ENCODE peak calls at places on chromosomes 7 and 10, in six cellular contexts. A is left ventricle myocardium inferior; V is foreskin keratinocyte; O is Peyer's patch; I is CD8-positive, alpha-beta memory T cell; F is CD8-positive, alpha-beta T cell. B is an unnamed sample.

GRCh38 chr10:121195524-121195910 is 344.4 kb downstream of the WDR11 start:
- DNase-seq in V (no peak), I (no peak), F (no peak), O (no peak), A (no peak), B (no peak)

GRCh38 chr10:68561804-68562649 is 1.9 kb downstream of the TET1 start:
- DNase-seq in I (no peak), O (no peak), F (no peak), V (no peak), A (no peak), B (peak; percentile 55)

GRCh38 chr7:143892527-143893300 is 9.3 kb downstream of the TCAF1 start:
- DNase-seq in A (no peak), I (no peak), O (no peak), F (no peak), V (peak; percentile 30), B (no peak)

GRCh38 chr7:127955051-127955531 is 76.1 kb downstream of the LRRC4 start:
- DNase-seq in A (no peak), O (no peak), V (no peak), F (no peak), I (no peak), B (no peak)

GRCh38 chr10:116385994-116386809 is 41.4 kb upstream of the PNLIPRP3 start:
- DNase-seq in O (no peak), I (no peak), F (no peak), V (peak; percentile 19), A (no peak), B (no peak)

GRCh38 chr10:3091921-3092320 is 24.6 kb downstream of the PFKP start:
- DNase-seq in F (no peak), O (no peak), V (no peak), A (no peak), I (no peak), B (no peak)

GRCh38 chr7:46603296-46603701 is 682.2 kb upstream of the IGFBP3 start:
- DNase-seq in V (no peak), F (no peak), I (no peak), A (no peak), O (no peak), B (no peak)

GRCh38 chr7:116689787-116690186 is 17.8 kb downstream of the MET start:
- DNase-seq in F (no peak), A (no peak), O (no peak), I (no peak), V (peak; percentile 89), B (no peak)

GRCh38 chr7:155914341-155914740 is 102.1 kb upstream of the SHH start:
- DNase-seq in I (no peak), V (no peak), A (no peak), O (no peak), F (no peak), B (no peak)

GRCh38 chr7:87231715-87232114 is 12.2 kb upstream of the TMEM243 start:
- DNase-seq in V (no peak), A (no peak), O (no peak), I (no peak), F (no peak), B (no peak)

GRCh38 chr10:104049497-104050250 is 36.0 kb downstream of the COL17A1 start:
- DNase-seq in V (peak; percentile 72), I (no peak), O (peak; percentile 59), A (no peak), F (no peak), B (no peak)

DNA sequence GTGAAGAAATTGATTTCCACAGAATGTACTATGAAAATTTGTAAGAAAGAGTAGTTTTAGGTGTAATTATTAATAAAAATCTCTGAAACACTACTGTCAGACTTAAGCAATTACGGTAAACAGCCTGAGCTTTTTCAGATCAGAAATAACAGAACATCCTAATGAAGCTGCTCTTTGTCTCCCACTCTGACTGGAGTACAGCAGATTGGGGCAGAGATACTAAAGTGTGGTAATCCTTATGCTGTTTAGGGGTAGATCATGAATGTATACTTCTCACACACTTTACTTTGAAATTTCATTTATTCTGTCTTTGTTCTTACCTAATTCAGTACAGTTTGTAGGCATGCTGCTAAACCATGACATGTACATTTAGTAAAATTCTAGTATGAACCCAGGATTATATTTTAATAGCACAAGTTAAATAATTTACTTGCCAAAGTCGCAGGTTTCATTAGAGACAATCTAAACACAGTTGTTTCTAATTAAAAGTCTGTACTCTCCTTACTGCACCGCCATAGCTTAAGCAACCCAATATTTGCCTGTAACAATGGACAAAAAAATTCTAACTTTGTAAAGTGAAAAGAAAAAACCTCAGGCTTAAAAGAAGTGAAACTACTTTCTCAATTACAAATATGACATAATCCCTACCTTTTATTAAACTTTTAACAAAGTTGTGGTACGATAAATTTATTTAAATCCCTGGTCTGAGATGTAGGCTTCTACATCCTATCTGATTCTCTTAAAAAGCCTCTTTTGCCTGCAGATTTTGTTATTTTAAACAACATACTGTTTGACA is 88.8 kb downstream of the KMT2E start:
- DNase-seq in O (no peak), I (no peak), F (no peak), A (no peak), V (no peak), B (no peak)
- H3K27ac ChIP-seq in O (no peak overlapping the region), I (no peak overlapping the region), F (no peak overlapping the region), A (peak overlapping the region; percentile 18), V (no peak overlapping the region), B (no peak overlapping the region)

DNA sequence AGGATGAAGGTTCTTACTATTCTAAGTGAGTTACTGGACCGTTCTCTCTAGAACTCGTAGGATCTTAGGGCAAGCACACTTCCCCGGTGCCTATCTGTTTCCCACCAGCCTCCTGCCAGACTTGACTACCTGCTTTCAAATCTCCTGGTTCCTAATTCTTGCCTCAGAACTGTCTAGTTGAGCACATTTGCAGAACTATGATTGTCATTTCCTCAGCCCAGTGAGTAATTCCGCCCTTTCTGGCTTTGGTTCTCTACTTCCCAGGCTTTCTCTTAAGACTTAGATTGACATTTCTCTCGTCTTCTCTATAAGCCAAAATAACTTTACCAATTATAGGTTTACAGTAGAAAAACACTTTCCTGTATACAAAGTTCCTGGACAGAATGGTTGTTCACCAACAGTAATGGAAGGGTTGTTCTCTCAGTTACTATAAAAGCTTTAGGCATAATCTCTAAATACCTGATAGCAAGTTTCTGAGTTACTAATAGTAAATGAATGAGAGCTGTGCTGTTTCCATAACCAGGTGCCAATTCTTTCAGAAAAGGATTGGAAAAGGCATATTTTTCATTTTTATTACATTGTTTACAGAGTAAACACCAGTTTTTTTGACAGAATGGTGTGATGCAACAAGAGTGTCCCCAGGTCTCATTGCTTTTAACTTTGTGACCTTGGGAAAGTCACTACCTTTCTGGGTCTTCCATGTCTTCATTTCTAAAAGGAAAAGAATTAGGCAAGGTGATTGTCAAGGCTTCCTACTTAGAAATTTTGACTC is 41.1 kb downstream of the PLEKHA8 start:
- DNase-seq in O (no peak), V (no peak), I (no peak), F (no peak), A (no peak), B (no peak)
- H3K27ac ChIP-seq in O (no peak overlapping the region), V (no peak overlapping the region), I (no peak overlapping the region), F (no peak overlapping the region), A (no peak overlapping the region), B (no peak overlapping the region)

GRCh38 chr7:22866965-22867364 is 44.3 kb upstream of the TOMM7 start:
- DNase-seq in I (no peak), V (no peak), O (no peak), F (no peak), A (no peak), B (no peak)
- H3K27ac ChIP-seq in I (no peak overlapping the region), V (no peak overlapping the region), O (no peak overlapping the region), F (no peak overlapping the region), A (peak overlapping the region; percentile 90), B (peak overlapping the region; percentile 26)

GRCh38 chr10:33798754-33799153 is 464.3 kb upstream of the NRP1 start:
- DNase-seq in I (no peak), A (no peak), O (no peak), V (no peak), F (no peak), B (no peak)
- H3K27ac ChIP-seq in I (no peak overlapping the region), A (peak overlapping the region; percentile 88), O (no peak overlapping the region), V (no peak overlapping the region), F (no peak overlapping the region), B (no peak overlapping the region)

GRCh38 chr10:124465003-124465776 is 3.6 kb downstream of the LHPP start:
- DNase-seq in V (no peak), F (no peak), I (no peak), O (no peak), A (no peak), B (no peak)

GRCh38 chr10:124464028-124464751 is 2.6 kb downstream of the LHPP start:
- DNase-seq in I (no peak), O (no peak), F (no peak), A (no peak), V (no peak), B (no peak)

GRCh38 chr10:124460144-124460543 is 1.5 kb upstream of the LHPP start:
- DNase-seq in V (no peak), O (no peak), I (no peak), A (no peak), F (no peak), B (no peak)

GRCh38 chr10:124461642-124462347 is at the start of gene LHPP:
- DNase-seq in F (peak; percentile 86), V (peak; percentile 79), O (peak; percentile 95), I (peak; percentile 79), A (peak; percentile 86), B (peak; percentile 90)

DNA sequence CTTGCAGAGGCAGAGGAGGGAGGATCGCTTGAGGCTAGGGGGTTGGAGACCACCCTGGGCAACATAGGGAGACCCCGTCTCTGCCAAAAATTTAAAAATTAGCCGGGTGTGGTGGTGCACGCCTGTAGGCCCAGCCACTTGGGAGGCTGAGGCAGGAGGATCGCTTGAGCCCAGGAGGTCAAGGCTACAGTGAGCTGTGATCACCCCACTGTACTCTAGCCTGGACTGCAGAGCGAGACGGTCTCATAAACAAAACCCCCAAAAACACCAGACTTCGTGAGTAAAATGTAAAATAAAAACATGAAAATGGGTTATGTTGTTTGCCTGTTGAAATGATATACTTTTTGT is 699 bp downstream of the LHPP start:
- DNase-seq in A (no peak), F (no peak), V (no peak), O (no peak), I (no peak), B (no peak)
- H3K27ac ChIP-seq in A (peak overlapping the region; percentile 95), F (peak overlapping the region; percentile 37), V (no peak overlapping the region), O (peak overlapping the region; percentile 98), I (peak overlapping the region; percentile 64), B (peak overlapping the region; percentile 70)

GRCh38 chr7:1667566-1668485 is 2.3 kb upstream of the ELFN1 start:
- DNase-seq in A (no peak), V (no peak), O (peak; percentile 37), F (no peak), I (no peak), B (peak; percentile 13)

GRCh38 chr7:1666779-1667565 is 3.1 kb upstream of the ELFN1 start:
- DNase-seq in O (peak; percentile 44), F (no peak), A (no peak), V (no peak), I (no peak), B (peak; percentile 62)

GRCh38 chr7:1664711-1665591 is 5.1 kb upstream of the ELFN1 start:
- DNase-seq in F (no peak), I (peak; percentile 23), A (peak; percentile 68), V (no peak), O (peak; percentile 67), B (peak; percentile 39)

GRCh38 chr7:1665721-1666250 is 4.3 kb upstream of the ELFN1 start:
- DNase-seq in F (no peak), A (peak; percentile 56), I (no peak), O (peak; percentile 42), V (no peak), B (peak; percentile 16)

GRCh38 chr7:1666251-1666778 is 3.8 kb upstream of the ELFN1 start:
- DNase-seq in V (no peak), A (no peak), I (no peak), F (no peak), O (peak; percentile 32), B (no peak)
- H3K27ac ChIP-seq in V (no peak overlapping the region), A (peak overlapping the region; percentile 87), I (no peak overlapping the region), F (no peak overlapping the region), O (no peak overlapping the region), B (no peak overlapping the region)